ENCODE peak calls at places on chromosomes 12 and 14, in nine cellular contexts. L is left cardiac atrium, I is T-helper 1 cell, R is iris pigment epithelial cell, X is A549, W is LoVo, P is posterior vena cava, E is T-helper 17 cell, J is NCI-H774. C is an unnamed sample.

GRCh38 chr14:101481557-101481956 is 79.7 kb upstream of the DIO3 start:
- DNase-seq in X (no peak), R (no peak), L (no peak), I (no peak), P (peak; percentile 64), J (no peak), W (no peak), E (no peak), C (no peak)

GRCh38 chr12:7694556-7694955 is 1.0 kb downstream of the GDF3 start:
- DNase-seq in J (no peak), W (no peak), R (no peak), X (no peak), P (no peak), L (no peak), E (no peak), I (no peak), C (no peak)

GRCh38 chr12:40104461-40105264 is 1.2 kb downstream of the SLC2A13 start:
- DNase-seq in I (no peak), P (no peak), E (no peak), R (peak; percentile 3), X (peak; percentile 41), J (no peak), W (no peak), L (no peak), C (no peak)

GRCh38 chr12:25788707-25789106 is 169.8 kb upstream of the RASSF8 start:
- DNase-seq in E (no peak), W (no peak), P (no peak), I (no peak), X (no peak), R (no peak), L (no peak), J (no peak), C (no peak)

GRCh38 chr12:114166360-114166759 is 200.2 kb upstream of the RBM19 start:
- DNase-seq in E (no peak), X (peak; percentile 22), J (peak; percentile 25), P (no peak), W (no peak), I (no peak), R (peak; percentile 5), L (peak; percentile 29), C (peak; percentile 24)

GRCh38 chr12:19440019-19440858 is 947 bp downstream of the AEBP2 start:
- DNase-seq in X (peak; percentile 49), P (peak; percentile 86), J (no peak), W (peak; percentile 49), E (peak; percentile 43), L (peak; percentile 64), R (peak; percentile 61), I (peak; percentile 31), C (peak; percentile 46)

GRCh38 chr12:67709367-67709954 is 60.9 kb downstream of the DYRK2 start:
- DNase-seq in W (no peak), P (no peak), J (no peak), L (no peak), X (no peak), E (no peak), R (no peak), I (no peak), C (no peak)

GRCh38 chr14:61973981-61974380 is 211.8 kb downstream of the SNAPC1 start:
- DNase-seq in I (no peak), W (no peak), X (no peak), P (no peak), E (no peak), R (peak; percentile 82), L (no peak), J (no peak), C (no peak)

GRCh38 chr14:58765375-58765774 is 127.6 kb downstream of the DACT1 start:
- DNase-seq in P (no peak), J (no peak), E (no peak), X (no peak), R (no peak), W (no peak), L (no peak), I (no peak), C (no peak)

GRCh38 chr12:48671231-48671856 is 10.7 kb downstream of the KANSL2 start:
- DNase-seq in E (no peak), R (no peak), J (no peak), W (no peak), L (no peak), I (no peak), P (no peak), X (no peak), C (no peak)

C was measured in Calu3.